ENCODE peak calls at places on chromosomes 5 and 9, in five cellular contexts. T is GM12891, O is NCI-H748 treated with DMSO at 0.1 percent for 48 hours, I is NCI-H1092 treated with DMSO at 0.1 percent for 48 hours, Z is PC-3. F is an unnamed sample.

GRCh38 chr9:17807670-17808282 is 228.9 kb downstream of the SH3GL2 start:
- DNase-seq in T (no peak), O (peak), I (peak), Z (no peak), F (no peak)

GRCh38 chr5:30325795-30326194 is 867.7 kb upstream of the CDH6 start:
- DNase-seq in T (no peak), O (no peak), I (no peak), Z (no peak), F (no peak)

GRCh38 chr5:132915681-132916080 is 42.2 kb downstream of the LEAP2 start:
- DNase-seq in T (no peak), O (no peak), I (no peak), Z (peak), F (no peak)

GRCh38 chr5:107251151-107251550 is 419.6 kb downstream of the EFNA5 start:
- DNase-seq in T (no peak), O (no peak), I (no peak), Z (no peak), F (no peak)

GRCh38 chr9:22683393-22684075 is 236.9 kb downstream of the DMRTA1 start:
- DNase-seq in T (no peak), O (peak), I (peak), Z (peak), F (no peak)

GRCh38 chr5:76251656-76252055 is 151.4 kb upstream of the IQGAP2 start:
- DNase-seq in T (no peak), O (no peak), I (no peak), Z (no peak), F (no peak)

GRCh38 chr5:170291324-170291847 is 6.2 kb downstream of the LCP2 start:
- DNase-seq in T (no peak), O (no peak), I (no peak), Z (no peak), F (no peak)

GRCh38 chr9:110143969-110144545 is 63.9 kb downstream of the C9orf152 start:
- DNase-seq in T (no peak), O (no peak), I (no peak), Z (no peak), F (no peak)

GRCh38 chr5:139744471-139745120 is 51.0 kb upstream of the PSD2 start:
- DNase-seq in T (no peak), O (no peak), I (no peak), Z (no peak), F (no peak)

GRCh38 chr5:106269252-106269843 is 1401.4 kb downstream of the EFNA5 start:
- DNase-seq in T (no peak), O (peak), I (no peak), Z (peak), F (no peak)

GRCh38 chr5:140342287-140342686 is 4.1 kb downstream of the HBEGF start:
- DNase-seq in T (no peak), O (no peak), I (no peak), Z (no peak), F (peak)

GRCh38 chr9:89926691-89927220 is 321.9 kb downstream of the GADD45G start:
- DNase-seq in T (no peak), O (no peak), I (no peak), Z (no peak), F (no peak)

GRCh38 chr9:78676623-78677022 is 379.7 kb downstream of the PSAT1 start:
- DNase-seq in T (no peak), O (no peak), I (no peak), Z (no peak), F (no peak)

GRCh38 chr5:1901081-1901480 is 18.4 kb upstream of the IRX4 start:
- DNase-seq in T (no peak), O (no peak), I (no peak), Z (no peak), F (no peak)

GRCh38 chr9:10080012-10080411 is 532.8 kb downstream of the PTPRD start:
- DNase-seq in T (no peak), O (no peak), I (no peak), Z (no peak), F (no peak)

GRCh38 chr9:137458194-137459146 is 664 bp downstream of the NSMF start:
- DNase-seq in T (no peak), O (no peak), I (peak), Z (no peak), F (no peak)

GRCh38 chr9:36407122-36407723 is 7.2 kb upstream of the RNF38 start:
- DNase-seq in T (peak), O (peak), I (peak), Z (peak), F (peak)

GRCh38 chr9:34396276-34397214 is 19.8 kb upstream of the MYORG start:
- DNase-seq in T (no peak), O (no peak), I (no peak), Z (no peak), F (no peak)

GRCh38 chr9:101536938-101537337 is 3.3 kb downstream of the RNF20 start:
- DNase-seq in T (no peak), O (no peak), I (no peak), Z (peak), F (no peak)

GRCh38 chr5:168793844-168794837 is 215.0 kb upstream of the PANK3 start:
- DNase-seq in T (no peak), O (no peak), I (no peak), Z (no peak), F (no peak)

GRCh38 chr9:82180711-82181110 is 192.1 kb downstream of the SPATA31D1 start:
- DNase-seq in T (no peak), O (peak), I (no peak), Z (peak), F (no peak)

GRCh38 chr5:24905123-24905522 is 260.3 kb upstream of the CDH10 start:
- DNase-seq in T (no peak), O (no peak), I (no peak), Z (peak), F (no peak)

GRCh38 chr9:81801190-81801589 is 111.8 kb upstream of the TLE1 start:
- DNase-seq in T (no peak), O (no peak), I (no peak), Z (peak), F (no peak)

GRCh38 chr9:93133641-93134017 is 422 bp downstream of the NINJ1 start:
- DNase-seq in T (peak), O (peak), I (no peak), Z (peak), F (no peak)

GRCh38 chr9:3858961-3859360 is 333.2 kb upstream of the RFX3 start:
- DNase-seq in T (no peak), O (no peak), I (no peak), Z (peak), F (no peak)

GRCh38 chr9:6680797-6681146 is 35.2 kb upstream of the GLDC start:
- DNase-seq in T (peak), O (no peak), I (no peak), Z (peak), F (no peak)

GRCh38 chr5:137280656-137281055 is 218.5 kb downstream of the SPOCK1 start:
- DNase-seq in T (no peak), O (no peak), I (no peak), Z (peak), F (no peak)

GRCh38 chr5:41935544-41935943 is 10.5 kb downstream of the FBXO4 start:
- DNase-seq in T (no peak), O (no peak), I (no peak), Z (no peak), F (no peak)

GRCh38 chr5:31889131-31889561 is 250.2 kb downstream of the PDZD2 start:
- DNase-seq in T (no peak), O (peak), I (peak), Z (no peak), F (no peak)